ENCODE peak calls at places on chromosomes 12 and 14, in seven cellular contexts. A is IMR-90, V is H9, G is neuronal stem cell, R is H1, N is trophoblast cell, D is mesendoderm. Z is an unnamed sample.

GRCh38 chr12:91127751-91128150 is 16.5 kb upstream of the LUM start:
- DNase-seq in V (no peak), N (peak; percentile 33), D (no peak), A (peak; percentile 61), G (no peak), R (no peak), Z (peak; percentile 44)

GRCh38 chr12:85809500-85809899 is 26.7 kb downstream of the RASSF9 start:
- DNase-seq in R (no peak), N (no peak), A (no peak), G (no peak), D (no peak), V (no peak), Z (no peak)

GRCh38 chr12:104521731-104522130 is 65.0 kb downstream of the CHST11 start:
- DNase-seq in N (no peak), A (peak; percentile 17), R (no peak), D (no peak), G (no peak), V (no peak), Z (peak; percentile 34)

GRCh38 chr14:88613552-88614010 is 50.7 kb downstream of the ZC3H14 start:
- DNase-seq in G (no peak), R (no peak), A (peak; percentile 53), N (no peak), D (no peak), V (no peak), Z (peak; percentile 18)

GRCh38 chr12:43856932-43857331 is 21.1 kb downstream of the TMEM117 start:
- DNase-seq in N (no peak), A (no peak), D (no peak), R (no peak), G (no peak), V (no peak), Z (no peak)

GRCh38 chr12:47885012-47885501 is 19.7 kb downstream of the VDR start:
- DNase-seq in G (no peak), A (no peak), R (no peak), D (no peak), N (no peak), V (no peak), Z (no peak)

GRCh38 chr12:75863475-75863874 is 168.1 kb downstream of the PHLDA1 start:
- DNase-seq in D (no peak), V (no peak), N (no peak), A (peak; percentile 20), R (no peak), G (no peak), Z (no peak)

GRCh38 chr14:89845346-89845745 is 109.2 kb downstream of the EFCAB11 start:
- DNase-seq in D (no peak), N (peak; percentile 97), R (no peak), A (peak; percentile 100), G (no peak), V (no peak), Z (peak; percentile 83)

GRCh38 chr14:91997492-91997891 is 42.4 kb downstream of the TRIP11 start:
- DNase-seq in N (no peak), D (no peak), A (peak; percentile 28), G (no peak), V (no peak), R (no peak), Z (peak; percentile 12)

GRCh38 chr14:96838449-96838848 is 41.3 kb downstream of the VRK1 start:
- DNase-seq in D (no peak), A (no peak), G (no peak), V (no peak), N (no peak), R (no peak), Z (no peak)

GRCh38 chr12:25583545-25583944 is 30.5 kb upstream of the LMNTD1 start:
- DNase-seq in V (peak; percentile 44), A (peak; percentile 19), R (peak; percentile 1), D (peak; percentile 91), N (no peak), G (no peak), Z (no peak)

GRCh38 chr12:79691299-79692248 is 810 bp upstream of the PAWR start:
- DNase-seq in R (no peak), D (peak; percentile 66), G (no peak), N (peak; percentile 88), A (peak; percentile 93), V (no peak), Z (peak; percentile 95)

GRCh38 chr12:45309826-45310626 is 94.1 kb downstream of the ANO6 start:
- DNase-seq in R (no peak), A (peak; percentile 64), D (no peak), N (peak; percentile 58), V (no peak), G (no peak), Z (peak; percentile 19)

GRCh38 chr12:52728374-52728773 is 25.1 kb upstream of the KRT77 start:
- DNase-seq in R (no peak), G (no peak), D (no peak), A (no peak), V (no peak), N (no peak), Z (no peak)

GRCh38 chr12:129847063-129847462 is 56.8 kb downstream of the TMEM132D start:
- DNase-seq in N (no peak), D (no peak), V (no peak), R (no peak), A (no peak), G (no peak), Z (no peak)

GRCh38 chr14:90536092-90536491 is 139.3 kb downstream of the CALM1 start:
- DNase-seq in D (no peak), A (no peak), N (no peak), V (no peak), G (no peak), R (no peak), Z (no peak)

GRCh38 chr12:90090929-90091651 is 382.5 kb upstream of the ATP2B1 start:
- DNase-seq in G (peak; percentile 41), R (no peak), V (no peak), N (peak; percentile 57), D (peak; percentile 90), A (peak; percentile 94), Z (peak; percentile 88)

GRCh38 chr12:96912261-96912660 is 5.2 kb downstream of the NEDD1 start:
- DNase-seq in A (no peak), N (no peak), G (no peak), R (no peak), D (no peak), V (no peak), Z (no peak)

GRCh38 chr14:104386281-104386841 is 193.2 kb upstream of the C14orf180 start:
- DNase-seq in V (peak; percentile 30), N (no peak), G (no peak), R (no peak), D (no peak), A (no peak), Z (no peak)

GRCh38 chr12:53543539-53543938 is 36.3 kb upstream of the NPFF start:
- DNase-seq in D (peak; percentile 77), A (peak; percentile 73), R (no peak), G (peak; percentile 26), N (peak; percentile 56), V (peak; percentile 73), Z (peak; percentile 83)

GRCh38 chr14:104473244-104473565 is 106.4 kb upstream of the C14orf180 start:
- DNase-seq in A (no peak), G (no peak), V (peak; percentile 82), D (peak; percentile 65), R (peak; percentile 31), N (no peak), Z (no peak)

GRCh38 chr14:105711058-105711620 is 184.8 kb downstream of the TMEM121 start:
- DNase-seq in D (no peak), V (no peak), A (no peak), N (no peak), G (no peak), R (no peak), Z (no peak)
- H3K18ac ChIP-seq in D (no peak overlapping the region), V (no peak overlapping the region), A (no peak overlapping the region), N (no peak overlapping the region), G (no peak overlapping the region), R (no peak overlapping the region), Z (no peak overlapping the region)

DNA sequence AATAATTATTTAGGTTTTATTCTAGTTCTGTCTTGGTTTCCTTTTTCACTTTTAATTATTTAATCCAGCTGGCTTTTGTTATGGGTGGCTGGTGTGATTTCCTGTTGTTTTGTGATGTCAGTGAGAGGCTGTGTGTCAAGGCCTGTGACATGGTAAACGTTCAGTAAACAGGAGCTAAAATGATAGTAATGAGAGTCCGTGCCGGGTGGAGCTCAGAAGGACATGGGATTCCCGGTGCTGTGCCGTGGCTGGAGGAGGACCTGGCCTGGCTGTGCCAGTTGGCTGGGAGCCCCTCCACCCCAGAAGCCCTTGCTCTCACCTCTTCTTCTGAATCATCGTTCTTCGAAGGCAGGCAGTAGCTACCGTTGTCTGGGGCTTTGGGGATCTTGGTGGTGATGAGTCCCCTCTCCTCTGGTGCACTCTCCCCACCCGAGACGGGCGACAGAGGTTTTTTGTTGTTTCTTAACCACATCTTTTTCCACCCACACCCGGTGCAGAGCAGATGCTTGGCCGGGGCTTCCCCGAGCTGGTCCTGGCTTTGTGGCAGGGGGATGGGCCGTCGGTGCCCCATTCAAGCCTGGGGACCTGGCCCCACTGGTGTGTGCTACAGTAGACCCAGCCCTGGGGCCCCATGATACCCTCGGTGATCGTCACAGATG is 29.1 kb downstream of the SH2B3 start:
- DNase-seq in R (no peak), G (no peak), N (no peak), A (peak; percentile 62), D (no peak), V (no peak), Z (peak; percentile 79)
- H3K27ac ChIP-seq in R (peak overlapping the region; percentile 32), G (no peak overlapping the region), N (no peak overlapping the region), A (peak overlapping the region; percentile 51), D (no peak overlapping the region), V (no peak overlapping the region), Z (peak overlapping the region; percentile 73)

DNA sequence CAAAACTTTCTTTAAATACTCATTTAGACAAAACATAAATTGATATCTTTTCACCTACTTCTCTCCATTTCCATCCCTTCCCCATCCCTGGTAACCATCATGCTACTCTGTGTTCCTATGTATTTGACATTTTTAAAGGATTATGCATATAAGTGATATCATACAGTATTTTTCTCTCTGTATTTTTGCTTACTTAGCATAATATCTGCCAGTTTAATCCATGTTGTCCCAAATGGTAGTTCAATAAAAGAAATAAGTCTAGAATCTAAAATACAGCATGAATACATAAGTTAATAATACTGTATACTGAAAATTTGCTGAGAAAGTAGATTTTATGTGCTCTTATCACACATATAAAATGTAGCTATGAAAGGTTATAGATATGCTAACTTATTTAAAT is 190.3 kb upstream of the NAV3 start:
- DNase-seq in A (no peak), G (no peak), V (no peak), N (no peak), D (no peak), R (no peak), Z (no peak)
- H3K18ac ChIP-seq in A (no peak overlapping the region), G (no peak overlapping the region), V (no peak overlapping the region), N (no peak overlapping the region), D (no peak overlapping the region), R (no peak overlapping the region), Z (no peak overlapping the region)

DNA sequence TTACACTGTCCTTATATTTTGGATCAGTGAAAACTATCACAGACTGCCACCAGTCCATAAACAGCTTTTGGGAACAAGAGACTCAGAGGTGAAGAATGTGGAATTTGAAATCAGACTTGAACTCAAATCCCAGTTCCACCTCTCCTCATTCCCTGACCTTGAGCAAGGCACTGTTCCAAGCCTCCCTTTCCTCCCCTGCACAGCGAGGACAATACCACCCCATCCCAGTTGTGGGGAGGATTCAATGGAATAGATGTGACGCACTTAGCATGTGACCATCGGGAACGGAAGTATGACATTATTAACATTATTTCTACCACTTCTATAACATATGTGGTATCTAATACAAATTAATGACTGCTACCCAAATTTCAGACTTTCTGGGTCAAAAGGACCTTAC is 63.5 kb downstream of the DPF3 start:
- DNase-seq in D (no peak), V (no peak), N (no peak), G (no peak), R (no peak), A (no peak), Z (no peak)
- H3K27ac ChIP-seq in D (no peak overlapping the region), V (no peak overlapping the region), N (no peak overlapping the region), G (no peak overlapping the region), R (no peak overlapping the region), A (no peak overlapping the region), Z (no peak overlapping the region)